ENCODE peak calls at places on chromosomes 11 and 22, in nine cellular contexts. E is GM18507; R is body of pancreas; X is Right ventricle myocardium superior; M is lung microvascular endothelial cell; V is activated T-cell treated with anti-CD3 and anti-CD28 coated beads, Interleukin-2, amount 50 U/mL, for 72 hours; T is activated T-helper 1 cell treated with anti-CD3 and anti-CD28 coated beads, Interleukin-2, amount 50 U/mL, for 16 hours; A is hypothalamus; P is T-helper 1 cell. O is an unnamed sample.

GRCh38 chr22:45688606-45689080 is 17.0 kb downstream of the ATXN10 start:
- DNase-seq in E (no peak), R (no peak), X (no peak), M (no peak), V (no peak), T (no peak), A (no peak), P (no peak), O (peak)

GRCh38 chr22:50544078-50544745 is 1.5 kb upstream of the KLHDC7B start:
- DNase-seq in E (no peak), R (peak), X (peak), M (peak), V (peak), T (peak), A (no peak), P (peak), O (peak)

GRCh38 chr22:48635825-48636224 is 1191.8 kb downstream of the BRD1 start:
- DNase-seq in E (no peak), R (no peak), X (no peak), M (no peak), V (no peak), T (no peak), A (no peak), P (no peak), O (no peak)

GRCh38 chr22:46269564-46269963 is 1.8 kb downstream of the TTC38 start:
- DNase-seq in E (no peak), R (no peak), X (no peak), M (no peak), V (no peak), T (no peak), A (no peak), P (no peak), O (no peak)

GRCh38 chr11:27353593-27354358 is 9.2 kb downstream of the CCDC34 start:
- DNase-seq in E (no peak), R (no peak), X (no peak), M (no peak), V (no peak), T (no peak), A (no peak), P (no peak), O (no peak)

GRCh38 chr11:79536155-79536917 is 95.5 kb upstream of the TENM4 start:
- DNase-seq in E (no peak), R (no peak), X (no peak), M (no peak), V (no peak), T (no peak), A (no peak), P (no peak), O (no peak)

GRCh38 chr11:72686639-72687215 is 12.5 kb upstream of the PDE2A start:
- DNase-seq in E (no peak), R (no peak), X (no peak), M (no peak), V (no peak), T (no peak), A (no peak), P (no peak), O (no peak)

GRCh38 chr11:14075118-14075601 is 112.6 kb downstream of the SPON1 start:
- DNase-seq in E (no peak), R (no peak), X (no peak), M (no peak), V (peak), T (peak), A (no peak), P (peak), O (peak)

GRCh38 chr11:119323532-119324033 is 6.7 kb upstream of the MCAM start:
- DNase-seq in E (no peak), R (peak), X (peak), M (peak), V (peak), T (peak), A (peak), P (peak), O (peak)

GRCh38 chr11:34417203-34417602 is 21.5 kb upstream of the CAT start:
- DNase-seq in E (no peak), R (no peak), X (no peak), M (no peak), V (no peak), T (no peak), A (no peak), P (no peak), O (no peak)

GRCh38 chr11:29826878-29827277 is 190.0 kb downstream of the KCNA4 start:
- DNase-seq in E (no peak), R (no peak), X (peak), M (no peak), V (no peak), T (no peak), A (no peak), P (no peak), O (no peak)

GRCh38 chr11:102831128-102831708 is 12.2 kb downstream of the MMP3 start:
- DNase-seq in E (no peak), R (peak), X (no peak), M (peak), V (peak), T (no peak), A (no peak), P (no peak), O (no peak)

GRCh38 chr11:86511086-86511551 is 136.4 kb downstream of the CCDC81 start:
- DNase-seq in E (no peak), R (no peak), X (no peak), M (no peak), V (peak), T (no peak), A (no peak), P (no peak), O (no peak)

GRCh38 chr11:7143908-7144307 is 55.1 kb downstream of the RBMXL2 start:
- DNase-seq in E (no peak), R (no peak), X (no peak), M (peak), V (no peak), T (no peak), A (no peak), P (no peak), O (no peak)

GRCh38 chr22:38226853-38227649 is 25.3 kb downstream of the MAFF start:
- DNase-seq in E (no peak), R (no peak), X (no peak), M (no peak), V (no peak), T (no peak), A (no peak), P (no peak), O (no peak)

GRCh38 chr11:126917531-126918204 is 82.9 kb downstream of the KIRREL3 start:
- DNase-seq in E (peak), R (no peak), X (no peak), M (no peak), V (peak), T (no peak), A (no peak), P (no peak), O (peak)

GRCh38 chr11:70252844-70253243 is 17.6 kb upstream of the PPFIA1 start:
- DNase-seq in E (no peak), R (no peak), X (no peak), M (no peak), V (no peak), T (no peak), A (no peak), P (no peak), O (no peak)

GRCh38 chr11:74123008-74123448 is 47.8 kb downstream of the C2CD3 start:
- DNase-seq in E (no peak), R (no peak), X (no peak), M (no peak), V (no peak), T (no peak), A (no peak), P (no peak), O (no peak)

GRCh38 chr22:39343259-39344045 is 6.3 kb upstream of the SYNGR1 start:
- DNase-seq in E (no peak), R (peak), X (no peak), M (peak), V (peak), T (peak), A (no peak), P (peak), O (peak)

GRCh38 chr11:119370486-119371046 is 10.9 kb downstream of the USP2 start:
- DNase-seq in E (no peak), R (no peak), X (peak), M (no peak), V (no peak), T (no peak), A (no peak), P (no peak), O (no peak)